ENCODE peak calls at places on chromosomes 5 and 9, in nine cellular contexts. U is AG10803, V is GM13977, B is HFFc6, C is fibroblast of lung, J is endothelial cell, X is cardiac muscle cell, K is astrocyte of the spinal cord, P is Calu3. L is an unnamed sample.

GRCh38 chr9:13141629-13142028 is 137.9 kb downstream of the MPDZ start:
- DNase-seq in U (no peak), V (no peak), B (no peak), C (peak; percentile 9), J (no peak), X (no peak), K (peak; percentile 24), P (no peak), L (no peak)

GRCh38 chr5:19314840-19315239 is 673.2 kb downstream of the CDH18 start:
- DNase-seq in U (no peak), V (no peak), B (no peak), C (peak; percentile 91), J (no peak), X (no peak), K (peak; percentile 59), P (peak; percentile 16), L (no peak)

GRCh38 chr9:132773093-132773492 is 102.8 kb downstream of the GTF3C4 start:
- DNase-seq in U (no peak), V (no peak), B (no peak), C (no peak), J (no peak), X (no peak), K (no peak), P (no peak), L (no peak)

GRCh38 chr9:33881635-33882034 is 64.7 kb downstream of the UBE2R2 start:
- DNase-seq in U (no peak), V (no peak), B (no peak), C (no peak), J (no peak), X (no peak), K (peak; percentile 53), P (no peak), L (no peak)

GRCh38 chr5:140554454-140554853 is 2.8 kb downstream of the SRA1 start:
- DNase-seq in U (peak; percentile 50), V (no peak), B (peak; percentile 66), C (peak; percentile 58), J (no peak), X (no peak), K (no peak), P (no peak), L (peak; percentile 42)

GRCh38 chr9:23754551-23754950 is 71.5 kb downstream of the ELAVL2 start:
- DNase-seq in U (no peak), V (no peak), B (no peak), C (no peak), J (no peak), X (no peak), K (peak; percentile 17), P (no peak), L (no peak)

GRCh38 chr5:8864053-8864452 is 681.8 kb downstream of the SEMA5A start:
- DNase-seq in U (peak; percentile 35), V (no peak), B (peak; percentile 19), C (peak; percentile 32), J (peak; percentile 35), X (peak; percentile 5), K (no peak), P (peak; percentile 18), L (no peak)

GRCh38 chr5:40413747-40414146 is 266.0 kb upstream of the PTGER4 start:
- DNase-seq in U (peak; percentile 35), V (no peak), B (peak; percentile 64), C (peak; percentile 88), J (no peak), X (no peak), K (peak; percentile 34), P (no peak), L (no peak)

GRCh38 chr9:77085416-77085815 is 66.0 kb downstream of the FOXB2 start:
- DNase-seq in U (no peak), V (no peak), B (peak; percentile 16), C (no peak), J (no peak), X (no peak), K (no peak), P (no peak), L (no peak)

GRCh38 chr9:78312125-78312524 is 15.2 kb downstream of the PSAT1 start:
- DNase-seq in U (no peak), V (no peak), B (no peak), C (no peak), J (no peak), X (no peak), K (no peak), P (no peak), L (no peak)

GRCh38 chr9:126326228-126327015 is at the start of gene MVB12B:
- DNase-seq in U (peak; percentile 35), V (peak; percentile 84), B (no peak), C (no peak), J (peak; percentile 45), X (peak; percentile 70), K (peak; percentile 23), P (peak; percentile 44), L (no peak)

GRCh38 chr5:149151717-149152116 is 10.4 kb downstream of the ABLIM3 start:
- DNase-seq in U (no peak), V (no peak), B (peak; percentile 44), C (peak; percentile 49), J (no peak), X (no peak), K (no peak), P (no peak), L (no peak)
- TF ChIP-seq CTCF in U (peak; percentile 47), V (no peak), B (peak; percentile 78), C (peak; percentile 36), J (peak; percentile 47), X (peak; percentile 20), K (no peak), P (peak; percentile 65), L (peak; percentile 31)

GRCh38 chr5:139392324-139392677 is 2.6 kb upstream of the MZB1 start:
- DNase-seq in U (no peak), V (no peak), B (no peak), C (no peak), J (no peak), X (no peak), K (no peak), P (no peak), L (no peak)

GRCh38 chr5:139394123-139394653 is 716 bp downstream of the PROB1 start:
- DNase-seq in U (no peak), V (peak; percentile 86), B (no peak), C (peak; percentile 46), J (peak; percentile 77), X (peak; percentile 74), K (no peak), P (no peak), L (no peak)

GRCh38 chr5:139391570-139392323 is 2.0 kb upstream of the MZB1 start:
- DNase-seq in U (no peak), V (peak; percentile 64), B (peak; percentile 58), C (peak; percentile 8), J (peak; percentile 15), X (no peak), K (no peak), P (peak; percentile 35), L (no peak)

GRCh38 chr5:139393497-139394122 is 1.3 kb downstream of the PROB1 start:
- DNase-seq in U (no peak), V (peak; percentile 55), B (no peak), C (no peak), J (no peak), X (no peak), K (no peak), P (no peak), L (no peak)

DNA sequence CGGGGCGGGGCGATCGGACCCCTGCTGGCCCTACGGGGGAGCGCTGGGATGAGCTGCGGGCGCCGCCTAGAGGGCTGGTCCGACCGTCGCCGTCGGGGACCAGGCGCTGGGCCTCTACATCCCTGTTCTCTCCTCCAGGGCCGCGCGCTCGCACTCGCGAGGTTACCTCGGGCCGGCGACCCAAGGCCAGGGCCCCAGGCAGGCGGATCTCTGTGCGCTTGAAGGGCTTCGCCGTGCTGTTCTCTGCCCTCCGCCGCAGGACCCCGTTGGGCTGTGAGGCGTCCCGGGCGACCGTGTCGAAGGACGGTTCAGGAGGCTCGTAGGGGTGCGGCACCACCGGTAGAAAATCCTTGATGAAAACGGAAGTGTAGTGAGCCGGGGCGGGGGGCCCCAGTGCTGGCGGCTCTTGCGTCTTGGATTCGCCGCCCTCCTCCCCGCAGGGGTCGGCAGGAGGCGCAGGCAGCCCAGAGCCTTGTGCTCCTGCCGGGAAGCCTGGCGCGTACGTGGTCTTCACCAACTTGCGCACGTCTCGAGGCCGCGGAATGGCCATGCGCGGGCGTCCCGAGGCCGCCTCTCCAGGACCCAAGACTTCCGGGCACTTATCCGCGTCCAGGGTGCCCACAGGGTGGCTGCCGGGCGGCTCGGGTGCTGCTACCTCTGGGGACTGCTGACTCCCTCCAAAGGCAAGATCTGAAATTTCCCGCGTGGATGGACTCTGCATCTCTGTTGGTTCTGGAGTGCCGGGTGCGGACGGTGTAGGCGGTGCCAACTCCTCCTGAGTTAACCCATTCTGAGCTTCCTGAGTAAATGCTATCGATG is 2.0 kb downstream of the PROB1 start:
- DNase-seq in U (no peak), V (peak; percentile 96), B (no peak), C (peak; percentile 58), J (peak; percentile 85), X (peak; percentile 66), K (peak; percentile 49), P (peak; percentile 93), L (no peak)
- TF ChIP-seq CTCF in U (peak; percentile 48), V (peak; percentile 92), B (peak; percentile 65), C (peak; percentile 59), J (peak; percentile 29), X (peak; percentile 58), K (peak; percentile 59), P (peak; percentile 94), L (peak; percentile 64)

DNA sequence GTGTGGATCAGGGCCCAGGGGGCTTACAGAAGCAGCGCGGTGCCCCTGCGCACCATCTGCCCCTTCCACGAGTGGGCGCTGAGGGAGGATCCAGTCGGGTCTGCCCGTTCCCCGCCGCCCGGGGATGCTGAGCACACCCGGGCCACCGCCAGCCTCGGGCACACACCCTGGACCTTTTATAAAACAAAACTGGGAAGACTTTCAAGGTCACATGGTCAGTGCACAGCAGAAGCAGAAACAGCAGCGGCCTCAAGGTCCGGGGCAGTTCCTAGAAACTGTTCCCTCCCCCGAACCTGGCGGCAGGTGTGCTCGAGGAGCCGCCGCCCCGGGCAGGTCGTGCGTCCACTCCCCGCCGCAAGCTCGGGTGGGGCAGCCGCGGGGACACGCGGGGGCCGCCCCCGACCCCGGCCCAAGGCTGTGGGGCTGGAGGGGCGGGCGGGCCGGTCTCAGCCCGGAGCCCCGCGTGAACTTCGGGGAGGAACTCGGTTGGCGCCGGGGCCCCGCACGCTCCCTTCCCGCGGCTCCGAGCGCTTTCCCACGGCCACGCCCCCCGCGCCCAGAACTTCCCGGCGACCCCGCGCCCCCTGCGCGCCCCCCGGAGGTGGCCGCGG is 619 bp upstream of the PPP1R26 start:
- DNase-seq in U (peak; percentile 32), V (peak; percentile 33), B (no peak), C (peak; percentile 23), J (peak; percentile 37), X (peak; percentile 68), K (no peak), P (peak; percentile 34), L (no peak)
- TF ChIP-seq CTCF in U (peak; percentile 30), V (no peak), B (peak; percentile 31), C (no peak), J (no peak), X (peak; percentile 23), K (peak; percentile 36), P (no peak), L (peak; percentile 23)

GRCh38 chr5:115100556-115100955 is 69.2 kb downstream of the TRIM36 start:
- DNase-seq in U (peak; percentile 6), V (no peak), B (peak; percentile 3), C (peak; percentile 21), J (no peak), X (no peak), K (no peak), P (no peak), L (no peak)

GRCh38 chr5:115096034-115096769 is 73.5 kb downstream of the TRIM36 start:
- DNase-seq in U (no peak), V (no peak), B (no peak), C (no peak), J (no peak), X (peak; percentile 2), K (no peak), P (no peak), L (no peak)

GRCh38 chr5:115097236-115097635 is 72.5 kb downstream of the TRIM36 start:
- DNase-seq in U (no peak), V (no peak), B (no peak), C (no peak), J (no peak), X (no peak), K (no peak), P (peak; percentile 15), L (no peak)

GRCh38 chr5:115098041-115098702 is 71.5 kb downstream of the TRIM36 start:
- DNase-seq in U (peak; percentile 48), V (peak; percentile 60), B (peak; percentile 49), C (peak; percentile 69), J (peak; percentile 30), X (peak; percentile 53), K (peak; percentile 50), P (peak; percentile 61), L (peak; percentile 17)
- TF ChIP-seq CTCF in U (peak; percentile 72), V (peak; percentile 75), B (peak; percentile 87), C (peak; percentile 82), J (peak; percentile 73), X (peak; percentile 75), K (peak; percentile 81), P (peak; percentile 62), L (peak; percentile 83)

L was measured in AG09309.